ENCODE peak calls at places on chromosomes 3 and 15, in six cellular contexts. J, A, E, N, X and V are unnamed samples.

GRCh38 chr15:57334257-57334656 is 42.0 kb upstream of the CGNL1 start:
- DNase-seq in X (no peak), A (no peak), E (no peak), J (no peak), N (no peak), V (no peak)

GRCh38 chr3:22951910-22952309 is 251.2 kb upstream of the UBE2E2 start:
- DNase-seq in J (no peak), A (no peak), X (no peak), N (no peak), E (no peak), V (peak; percentile 21)

GRCh38 chr3:23648965-23649328 is 156.8 kb upstream of the UBE2E1 start:
- DNase-seq in N (no peak), A (no peak), J (no peak), E (no peak), X (peak; percentile 70), V (no peak)

GRCh38 chr15:66763186-66764066 is 61.4 kb downstream of the SMAD6 start:
- DNase-seq in A (no peak), N (peak; percentile 63), E (no peak), X (peak; percentile 72), J (no peak), V (peak; percentile 90)

GRCh38 chr3:153165211-153165815 is 3.3 kb downstream of the RAP2B start:
- DNase-seq in E (no peak), J (no peak), A (no peak), X (no peak), N (no peak), V (no peak)

GRCh38 chr3:47658444-47658843 is 79.8 kb upstream of the CSPG5 start:
- DNase-seq in E (no peak), A (no peak), X (no peak), J (no peak), N (no peak), V (no peak)

GRCh38 chr15:97600190-97600589 is 360.3 kb upstream of the ARRDC4 start:
- DNase-seq in J (no peak), A (no peak), X (no peak), E (no peak), N (no peak), V (no peak)

GRCh38 chr15:48336940-48337339 is 5.7 kb downstream of the DUT start:
- DNase-seq in N (no peak), X (no peak), A (no peak), E (no peak), J (no peak), V (no peak)

GRCh38 chr15:73899197-73900128 is 26.1 kb downstream of the TBC1D21 start:
- DNase-seq in N (no peak), J (no peak), E (no peak), A (no peak), X (no peak), V (no peak)

GRCh38 chr15:43775411-43775965 is 1.3 kb downstream of the ELL3 start:
- DNase-seq in X (peak; percentile 95), E (no peak), J (no peak), A (no peak), N (peak; percentile 39), V (no peak)

GRCh38 chr3:14435175-14436011 is 33.0 kb downstream of the SLC6A6 start:
- DNase-seq in E (no peak), J (no peak), X (no peak), A (no peak), N (no peak), V (peak; percentile 57)

GRCh38 chr3:64650710-64651109 is 37.1 kb downstream of the ADAMTS9 start:
- DNase-seq in X (no peak), E (no peak), A (no peak), J (no peak), N (no peak), V (no peak)

GRCh38 chr3:116863842-116864626 is 154.5 kb downstream of the TUSC7 start:
- DNase-seq in J (no peak), E (no peak), X (no peak), A (no peak), N (no peak), V (no peak)

GRCh38 chr15:25903024-25903581 is 40.0 kb upstream of the ATP10A start:
- DNase-seq in A (no peak), J (no peak), X (no peak), E (no peak), N (no peak), V (no peak)

GRCh38 chr15:43412096-43412495 is 41.2 kb downstream of the TUBGCP4 start:
- DNase-seq in A (no peak), J (no peak), N (no peak), X (no peak), E (no peak), V (no peak)

GRCh38 chr3:111605016-111605415 is 9.9 kb upstream of the ZBED2 start:
- DNase-seq in N (no peak), E (no peak), A (no peak), X (no peak), J (no peak), V (no peak)

GRCh38 chr3:51966016-51966415 is 1.2 kb downstream of the PCBP4 start:
- DNase-seq in E (no peak), N (no peak), J (no peak), X (no peak), A (no peak), V (no peak)

GRCh38 chr3:94076055-94076454 is 13.2 kb downstream of the NSUN3 start:
- DNase-seq in E (no peak), X (no peak), J (no peak), A (no peak), N (peak; percentile 33), V (no peak)

GRCh38 chr3:72725229-72725628 is 123.0 kb downstream of the SHQ1 start:
- DNase-seq in N (no peak), E (no peak), X (no peak), J (no peak), A (no peak), V (no peak)

GRCh38 chr3:184171562-184171961 is 3.1 kb upstream of the AP2M1 start:
- DNase-seq in X (no peak), E (no peak), A (no peak), J (peak; percentile 56), N (no peak), V (no peak)

GRCh38 chr15:44654858-44655257 is 8.6 kb downstream of the SPG11 start:
- DNase-seq in X (no peak), A (no peak), J (no peak), E (no peak), N (no peak), V (no peak)

GRCh38 chr3:126132751-126133511 is 47.5 kb downstream of the ALDH1L1 start:
- DNase-seq in E (no peak), J (no peak), A (peak; percentile 7), N (no peak), X (peak; percentile 9), V (peak; percentile 1)

GRCh38 chr3:186589115-186589514 is 18.6 kb downstream of the DNAJB11 start:
- DNase-seq in X (no peak), J (no peak), N (peak; percentile 62), A (no peak), E (no peak), V (no peak)

GRCh38 chr15:57865294-57865693 is 158.8 kb downstream of the POLR2M start:
- DNase-seq in N (no peak), X (no peak), J (no peak), A (no peak), E (no peak), V (no peak)

GRCh38 chr3:13873818-13874217 is 6.1 kb downstream of the WNT7A start:
- DNase-seq in E (no peak), N (no peak), A (no peak), J (no peak), X (no peak), V (no peak)

GRCh38 chr15:100572362-100572983 is 29.5 kb downstream of the LINS1 start:
- DNase-seq in A (no peak), J (no peak), E (no peak), N (no peak), X (no peak), V (no peak)

GRCh38 chr3:15682766-15683165 is 81.2 kb downstream of the BTD start:
- DNase-seq in J (no peak), N (no peak), A (no peak), X (no peak), E (no peak), V (no peak)

GRCh38 chr3:180252683-180253082 is 215.9 kb upstream of the PEX5L start:
- DNase-seq in E (no peak), A (no peak), X (no peak), J (no peak), N (peak; percentile 53), V (no peak)

GRCh38 chr15:78739206-78739605 is 72.1 kb downstream of the ADAMTS7 start:
- DNase-seq in N (no peak), E (no peak), X (peak; percentile 14), A (no peak), J (no peak), V (no peak)

DNA sequence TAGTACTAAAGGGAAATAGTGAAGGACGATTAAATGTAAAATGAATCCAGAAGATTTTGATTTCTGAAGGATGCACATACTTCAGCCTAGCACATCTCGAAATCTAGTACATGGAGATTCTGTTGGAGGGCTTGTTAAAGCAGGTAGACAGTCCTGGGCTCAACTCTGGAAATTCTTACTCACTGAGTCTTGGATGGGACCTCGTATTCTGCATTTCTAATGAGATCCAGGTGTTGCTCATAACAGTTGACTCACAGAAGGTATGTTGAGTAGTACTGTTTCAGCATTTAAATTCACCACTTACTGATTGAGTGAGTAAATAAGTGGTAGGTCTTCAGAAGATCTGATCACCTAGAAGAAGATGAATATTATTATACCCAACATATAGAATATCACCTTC is 623.4 kb upstream of the SGO1 start:
- DNase-seq in X (no peak), E (no peak), A (no peak), N (no peak), J (no peak), V (no peak)
- TF ChIP-seq CTCF in X (no peak), E (no peak), A (no peak), N (no peak), J (no peak), V (no peak)

DNA sequence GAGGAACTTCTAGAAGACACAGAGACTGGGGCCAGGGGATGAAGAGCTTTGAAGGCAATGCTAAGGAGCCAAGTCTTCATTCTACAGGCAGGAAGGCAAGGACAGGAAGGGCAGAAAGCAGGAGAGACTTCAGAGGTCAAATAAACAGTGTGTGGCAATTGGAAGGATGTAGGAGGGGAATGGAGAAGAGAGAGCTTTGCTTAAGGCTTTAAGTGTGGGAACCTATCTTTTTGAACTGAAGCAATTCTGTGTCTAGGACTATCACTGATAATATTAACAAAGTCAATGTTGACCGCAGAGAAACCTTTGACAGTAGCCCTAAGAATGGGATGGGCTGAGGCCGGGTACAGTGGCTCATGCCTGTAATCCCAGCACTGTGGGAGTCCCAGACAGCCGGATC is 325.0 kb downstream of the FOXP1 start:
- DNase-seq in E (no peak), N (no peak), X (no peak), J (no peak), A (no peak), V (no peak)
- TF ChIP-seq CTCF in E (no peak), N (no peak), X (no peak), J (no peak), A (no peak), V (no peak)

GRCh38 chr3:4493008-4493930 is at the start of gene ITPR1:
- DNase-seq in X (peak; percentile 98), J (peak; percentile 95), E (peak; percentile 96), A (peak; percentile 91), N (peak; percentile 88), V (peak; percentile 98)
- TF ChIP-seq CTCF in X (no peak), J (no peak), E (no peak), A (no peak), N (no peak), V (no peak)

GRCh38 chr15:31867536-31868442 is 162.5 kb upstream of the CHRNA7 start:
- DNase-seq in J (peak; percentile 66), N (no peak), X (peak; percentile 41), A (peak; percentile 49), E (peak; percentile 37), V (peak; percentile 32)
- TF ChIP-seq CTCF in J (peak; percentile 97), N (peak; percentile 67), X (peak; percentile 70), A (peak; percentile 83), E (peak; percentile 74), V (peak; percentile 89)